ENCODE peak calls at places on chromosomes 7 and 10, in six cellular contexts. N is body of pancreas, W is tibial nerve, O is ovary, J is RWPE2, Y is left ventricle myocardium inferior. P is an unnamed sample. For H3K36me3, the result is how much of the 10 kb centered on the place peaks cover.

GRCh38 chr10:89352802-89353201 is 25.0 kb downstream of the IFIT3 start:
- DNase-seq in N (no peak), W (no peak), O (no peak), J (no peak), Y (no peak), P (no peak)

GRCh38 chr10:60446855-60447254 is 57.2 kb upstream of the ANK3 start:
- DNase-seq in N (peak), W (no peak), O (no peak), J (no peak), Y (no peak), P (no peak)

GRCh38 chr10:94066411-94066810 is 72.7 kb downstream of the PLCE1 start:
- DNase-seq in N (no peak), W (no peak), O (no peak), J (no peak), Y (no peak), P (no peak)

GRCh38 chr10:34474060-34474376 is 341.1 kb downstream of the PARD3 start:
- DNase-seq in N (no peak), W (no peak), O (no peak), J (no peak), Y (no peak), P (no peak)

GRCh38 chr7:74271742-74272141 is 17.5 kb upstream of the CLIP2 start:
- DNase-seq in N (no peak), W (no peak), O (no peak), J (no peak), Y (no peak), P (no peak)

GRCh38 chr10:49622426-49623425 is 8.9 kb downstream of the CHAT start:
- DNase-seq in N (no peak), W (no peak), O (no peak), J (peak), Y (no peak), P (no peak)

GRCh38 chr10:49318028-49318427 is 19.1 kb downstream of the C10orf71 start:
- DNase-seq in N (no peak), W (no peak), O (no peak), J (no peak), Y (no peak), P (no peak)

GRCh38 chr10:32169556-32169955 is 113.3 kb upstream of the KIF5B start:
- DNase-seq in N (peak), W (no peak), O (no peak), J (no peak), Y (no peak), P (no peak)

GRCh38 chr10:95346715-95347401 is 56.1 kb upstream of the PDLIM1 start:
- DNase-seq in N (no peak), W (no peak), O (no peak), J (no peak), Y (no peak), P (no peak)

GRCh38 chr7:99365318-99366141 is 9.0 kb upstream of the ARPC1B start:
- DNase-seq in N (peak), W (no peak), O (no peak), J (no peak), Y (no peak), P (no peak)

GRCh38 chr7:106812027-106812643 is 52.9 kb upstream of the PIK3CG start:
- DNase-seq in N (no peak), W (peak), O (no peak), J (no peak), Y (peak), P (no peak)

GRCh38 chr10:123858039-123858740 is 33.4 kb downstream of the CPXM2 start:
- DNase-seq in N (no peak), W (no peak), O (no peak), J (no peak), Y (no peak), P (no peak)

GRCh38 chr10:37701781-37702493 is 155.5 kb downstream of the ZNF248 start:
- DNase-seq in N (no peak), W (no peak), O (no peak), J (peak), Y (no peak), P (no peak)

GRCh38 chr7:3574386-3574785 is 273.3 kb downstream of the SDK1 start:
- DNase-seq in N (no peak), W (no peak), O (no peak), J (no peak), Y (no peak), P (no peak)

GRCh38 chr7:150568714-150569113 is 1.5 kb downstream of the GIMAP4 start:
- DNase-seq in N (no peak), W (no peak), O (no peak), J (no peak), Y (no peak), P (no peak)

GRCh38 chr7:115987486-115987885 is 43.1 kb downstream of the TFEC start:
- DNase-seq in N (no peak), W (no peak), O (no peak), J (no peak), Y (no peak), P (no peak)

GRCh38 chr7:22860784-22861482 is 38.3 kb upstream of the TOMM7 start:
- DNase-seq in N (no peak), W (no peak), O (no peak), J (no peak), Y (no peak), P (no peak)

GRCh38 chr7:24609059-24609458 is 35.8 kb downstream of the PALS2 start:
- DNase-seq in N (no peak), W (no peak), O (no peak), J (no peak), Y (no peak), P (no peak)

GRCh38 chr10:17665742-17666141 is 21.8 kb downstream of the STAM start:
- DNase-seq in N (no peak), W (no peak), O (no peak), J (no peak), Y (no peak), P (peak)

GRCh38 chr10:5530412-5530806 is 5.6 kb downstream of the CALML3 start:
- DNase-seq in N (peak), W (no peak), O (no peak), J (no peak), Y (no peak), P (no peak)

GRCh38 chr10:42985436-42986316 is 91.2 kb upstream of the RET start:
- DNase-seq in N (peak), W (no peak), O (no peak), J (no peak), Y (no peak), P (no peak)

GRCh38 chr10:35585903-35586535 is 19.1 kb upstream of the GJD4 start:
- DNase-seq in N (no peak), W (no peak), O (no peak), J (no peak), Y (no peak), P (no peak)

GRCh38 chr7:25557379-25557916 is 329.2 kb upstream of the NPVF start:
- DNase-seq in N (no peak), W (no peak), O (no peak), J (no peak), Y (no peak), P (no peak)

GRCh38 chr7:38424750-38425463 is 151.5 kb upstream of the TARP start:
- DNase-seq in N (no peak), W (no peak), O (no peak), J (no peak), Y (no peak), P (no peak)

GRCh38 chr7:30249986-30250774 is 34.2 kb upstream of the ZNRF2 start:
- DNase-seq in N (no peak), W (no peak), O (no peak), J (no peak), Y (no peak), P (no peak)

GRCh38 chr10:84818956-84819355 is 490.6 kb downstream of the CCSER2 start:
- DNase-seq in N (no peak), W (no peak), O (no peak), J (no peak), Y (no peak), P (no peak)

GRCh38 chr10:126001579-126001978 is 105.2 kb downstream of the FANK1 start:
- DNase-seq in N (peak), W (no peak), O (peak), J (no peak), Y (no peak), P (no peak)

GRCh38 chr7:102439963-102440795 is 6.8 kb downstream of the ORAI2 start:
- DNase-seq in N (peak), W (no peak), O (no peak), J (no peak), Y (peak), P (peak)

GRCh38 chr7:69062020-69062760 is 536.1 kb upstream of the AUTS2 start:
- DNase-seq in N (no peak), W (no peak), O (no peak), J (no peak), Y (no peak), P (peak)

GRCh38 chr10:17263580-17263979 is 35.5 kb downstream of the VIM start:
- DNase-seq in N (no peak), W (no peak), O (no peak), J (no peak), Y (no peak), P (no peak)

GRCh38 chr10:11297136-11297535 is 279.5 kb downstream of the CELF2 start:
- DNase-seq in N (no peak), W (no peak), O (no peak), J (no peak), Y (no peak), P (no peak)

GRCh38 chr10:112915590-112916572 is 34.2 kb upstream of the TCF7L2 start:
- DNase-seq in N (peak), W (no peak), O (no peak), J (no peak), Y (no peak), P (no peak)

GRCh38 chr7:121339082-121339481 is 10.3 kb downstream of the WNT16 start:
- DNase-seq in N (no peak), W (no peak), O (no peak), J (no peak), Y (no peak), P (no peak)

GRCh38 chr10:6416892-6417512 is 163.1 kb downstream of the PRKCQ start:
- DNase-seq in N (no peak), W (no peak), O (no peak), J (no peak), Y (no peak), P (no peak)

GRCh38 chr10:3948843-3949242 is 163.8 kb upstream of the KLF6 start:
- DNase-seq in N (peak), W (no peak), O (no peak), J (peak), Y (no peak), P (no peak)

GRCh38 chr7:2460641-2461040 is 15.6 kb downstream of the GRIFIN start:
- DNase-seq in N (no peak), W (no peak), O (no peak), J (no peak), Y (no peak), P (no peak)

GRCh38 chr10:30804478-30805055 is 175.0 kb upstream of the LYZL2 start:
- DNase-seq in N (no peak), W (peak), O (no peak), J (no peak), Y (no peak), P (peak)

GRCh38 chr10:30805061-30805460 is 175.5 kb upstream of the LYZL2 start:
- DNase-seq in N (no peak), W (no peak), O (no peak), J (no peak), Y (no peak), P (no peak)

GRCh38 chr10:30803901-30804322 is 174.4 kb upstream of the LYZL2 start:
- DNase-seq in N (peak), W (peak), O (no peak), J (no peak), Y (peak), P (peak)

GRCh38 chr10:30810416-30810815 is 180.9 kb upstream of the LYZL2 start:
- DNase-seq in N (no peak), W (no peak), O (peak), J (no peak), Y (no peak), P (no peak)

GRCh38 chr10:30806824-30807223 is 177.3 kb upstream of the LYZL2 start:
- DNase-seq in N (no peak), W (no peak), O (no peak), J (no peak), Y (no peak), P (no peak)
- H3K4me3 ChIP-seq in N (no peak), W (no peak), O (no peak), J (no peak), Y (no peak), P (no peak)

GRCh38 chr10:71546220-71546619 is 149.5 kb downstream of the CDH23 start:
- DNase-seq in N (no peak), W (no peak), O (no peak), J (no peak), Y (no peak), P (no peak)

GRCh38 chr10:71545001-71545400 is 148.3 kb downstream of the CDH23 start:
- DNase-seq in N (no peak), W (no peak), O (no peak), J (no peak), Y (no peak), P (no peak)

GRCh38 chr10:71547290-71547689 is 150.6 kb downstream of the CDH23 start:
- DNase-seq in N (no peak), W (no peak), O (no peak), J (no peak), Y (no peak), P (no peak)

GRCh38 chr10:71547841-71548493 is 151.2 kb downstream of the CDH23 start:
- DNase-seq in N (no peak), W (no peak), O (peak), J (no peak), Y (peak), P (peak)

DNA sequence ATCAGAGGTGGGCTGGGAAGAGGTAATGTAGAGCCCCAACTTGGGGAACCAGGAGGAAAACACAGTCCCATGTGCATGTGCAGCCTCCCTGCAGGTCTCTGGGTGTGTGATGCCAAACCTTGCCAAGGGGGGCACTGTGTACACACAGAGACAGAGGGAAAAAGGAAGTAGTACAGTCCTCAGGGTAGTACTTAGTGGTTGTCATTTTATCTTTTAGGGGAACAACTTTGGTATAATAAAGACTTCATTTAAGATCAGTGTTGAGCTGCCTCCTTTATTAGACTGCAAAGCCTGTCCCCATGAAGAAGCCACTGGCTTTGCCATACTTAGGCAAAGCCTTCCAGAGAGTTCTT is 151.8 kb downstream of the CDH23 start:
- DNase-seq in N (no peak), W (no peak), O (no peak), J (no peak), Y (no peak), P (no peak)
- TF ChIP-seq CTCF in N (no peak), W (no peak), O (no peak), J (no peak), Y (peak), P (peak)

DNA sequence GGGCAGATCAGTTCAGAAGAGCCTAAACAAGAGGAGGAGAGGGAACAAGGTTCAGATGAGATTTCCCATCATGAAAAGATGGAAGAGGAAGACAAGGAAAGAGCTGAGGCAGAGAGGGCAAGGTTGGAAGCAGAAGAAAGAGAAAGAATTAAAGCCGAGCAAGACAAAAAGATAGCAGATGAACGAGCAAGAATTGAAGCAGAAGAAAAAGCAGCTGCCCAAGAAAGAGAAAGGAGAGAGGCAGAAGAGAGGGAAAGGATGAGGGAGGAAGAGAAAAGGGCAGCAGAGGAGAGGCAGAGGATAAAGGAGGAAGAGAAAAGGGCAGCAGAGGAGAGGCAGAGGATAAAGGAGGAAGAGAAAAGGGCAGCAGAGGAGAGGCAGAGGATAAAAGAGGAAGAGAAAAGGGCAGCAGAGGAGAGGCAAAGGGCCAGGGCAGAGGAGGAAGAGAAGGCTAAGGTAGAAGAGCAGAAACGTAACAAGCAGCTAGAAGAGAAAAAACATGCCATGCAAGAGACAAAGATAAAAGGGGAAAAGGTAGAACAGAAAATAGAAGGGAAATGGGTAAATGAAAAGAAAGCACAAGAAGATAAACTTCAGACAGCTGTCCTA is 52.7 kb upstream of the AGBL3 start:
- DNase-seq in N (no peak), W (no peak), O (no peak), J (no peak), Y (no peak), P (no peak)
- H3K36me3 ChIP-seq in N (under half), W (under half), O (under half), J (half or more), Y (half or more), P (under half)

GRCh38 chr7:35254496-35255416 is 856 bp upstream of the TBX20 start:
- DNase-seq in N (no peak), W (no peak), O (no peak), J (no peak), Y (peak), P (no peak)

GRCh38 chr7:35255417-35255798 is 1.5 kb upstream of the TBX20 start:
- DNase-seq in N (no peak), W (no peak), O (no peak), J (no peak), Y (no peak), P (no peak)

GRCh38 chr7:35253182-35253679 is 669 bp downstream of the TBX20 start:
- DNase-seq in N (no peak), W (no peak), O (no peak), J (no peak), Y (no peak), P (no peak)

GRCh38 chr7:35252584-35252983 is 1.3 kb downstream of the TBX20 start:
- DNase-seq in N (no peak), W (no peak), O (no peak), J (no peak), Y (no peak), P (no peak)

GRCh38 chr7:35253680-35254495 is at the start of gene TBX20:
- DNase-seq in N (peak), W (no peak), O (no peak), J (no peak), Y (peak), P (no peak)
- H3K4me3 ChIP-seq in N (no peak), W (peak), O (peak), J (peak), Y (peak), P (peak)

GRCh38 chr7:44218418-44219201 is 17.8 kb downstream of the YKT6 start:
- DNase-seq in N (no peak), W (peak), O (peak), J (peak), Y (peak), P (no peak)
- TF ChIP-seq CTCF in N (no peak), W (no peak), O (no peak), J (no peak), Y (no peak), P (peak)

GRCh38 chr7:50837965-50838364 is 55.3 kb upstream of the GRB10 start:
- DNase-seq in N (no peak), W (no peak), O (no peak), J (peak), Y (no peak), P (no peak)
- H3K36me3 ChIP-seq in N (under half), W (under half), O (under half), J (under half), Y (under half), P (under half)

P was measured in BJ.